ENCODE peak calls at places on chromosomes 13 and 19, in four cellular contexts. J is CD4-positive, alpha-beta T cell; T is gastrocnemius medialis; X is upper lobe of left lung. E is an unnamed sample.

GRCh38 chr19:5436101-5436947 is 18.9 kb upstream of the ZNRF4 start:
- DNase-seq in J (no peak), T (no peak), X (peak), E (no peak)

GRCh38 chr13:45682494-45683008 is 19.6 kb upstream of the CBY2 start:
- DNase-seq in J (no peak), T (no peak), X (no peak), E (no peak)

GRCh38 chr13:44313674-44314073 is 60.0 kb upstream of the SERP2 start:
- DNase-seq in J (no peak), T (no peak), X (no peak), E (no peak)

GRCh38 chr13:78978381-78978998 is 319.5 kb upstream of the OBI1 start:
- DNase-seq in J (no peak), T (no peak), X (no peak), E (no peak)

GRCh38 chr19:57903298-57904174 is 12.9 kb downstream of the ZNF417 start:
- DNase-seq in J (no peak), T (no peak), X (no peak), E (no peak)

GRCh38 chr19:12946092-12946845 is 607 bp downstream of the RAD23A start:
- DNase-seq in J (peak), T (peak), X (peak), E (no peak)

GRCh38 chr13:26707122-26708006 is 53.2 kb downstream of the GPR12 start:
- DNase-seq in J (no peak), T (no peak), X (no peak), E (no peak)

GRCh38 chr19:14677464-14677863 is 2.8 kb upstream of the ADGRE3 start:
- DNase-seq in J (no peak), T (no peak), X (no peak), E (no peak)

GRCh38 chr13:110555601-110556223 is 5.8 kb downstream of the RAB20 start:
- DNase-seq in J (no peak), T (no peak), X (no peak), E (no peak)

GRCh38 chr13:100506154-100506553 is 82.4 kb downstream of the GGACT start:
- DNase-seq in J (no peak), T (no peak), X (no peak), E (no peak)

GRCh38 chr13:31790992-31791391 is 51.7 kb downstream of the RXFP2 start:
- DNase-seq in J (no peak), T (no peak), X (no peak), E (no peak)

GRCh38 chr13:64855506-64855905 is 2374.6 kb downstream of the PCDH9 start:
- DNase-seq in J (no peak), T (no peak), X (no peak), E (no peak)

GRCh38 chr19:40465025-40465780 is at the start of gene BLVRB:
- DNase-seq in J (no peak), T (no peak), X (no peak), E (peak)

GRCh38 chr13:21979156-21979819 is 308.4 kb downstream of the FGF9 start:
- DNase-seq in J (no peak), T (no peak), X (no peak), E (no peak)

GRCh38 chr13:29849731-29850212 is 645 bp downstream of the UBL3 start:
- DNase-seq in J (peak), T (peak), X (peak), E (peak)

GRCh38 chr19:17794731-17795494 is at the start of gene B3GNT3:
- DNase-seq in J (no peak), T (no peak), X (peak), E (no peak)

GRCh38 chr13:77846173-77846572 is 72.5 kb downstream of the EDNRB start:
- DNase-seq in J (no peak), T (no peak), X (no peak), E (no peak)

GRCh38 chr19:35641515-35642151 is at the start of gene ETV2:
- DNase-seq in J (no peak), T (no peak), X (peak), E (peak)

GRCh38 chr13:71787461-71787860 is 79.5 kb downstream of the DACH1 start:
- DNase-seq in J (no peak), T (no peak), X (no peak), E (no peak)

GRCh38 chr19:11539495-11540365 is 1.1 kb downstream of the CNN1 start:
- DNase-seq in J (no peak), T (no peak), X (peak), E (no peak)

GRCh38 chr13:98489446-98490194 is 87.3 kb downstream of the STK24 start:
- DNase-seq in J (no peak), T (no peak), X (no peak), E (no peak)

GRCh38 chr13:61414686-61415664 is 674 bp downstream of the PCDH20 start:
- DNase-seq in J (no peak), T (no peak), X (peak), E (no peak)

GRCh38 chr19:5793188-5793587 is 2.2 kb upstream of the DUS3L start:
- DNase-seq in J (no peak), T (no peak), X (no peak), E (no peak)

GRCh38 chr19:2164020-2164988 is 571 bp downstream of the DOT1L start:
- DNase-seq in J (no peak), T (no peak), X (no peak), E (no peak)

GRCh38 chr13:80551650-80552497 is 210.9 kb upstream of the SPRY2 start:
- DNase-seq in J (no peak), T (no peak), X (no peak), E (no peak)

GRCh38 chr19:57241181-57241580 is 749 bp downstream of the ZNF805 start:
- DNase-seq in J (peak), T (no peak), X (no peak), E (no peak)

GRCh38 chr13:77184455-77184854 is 142.4 kb downstream of the MYCBP2 start:
- DNase-seq in J (no peak), T (no peak), X (no peak), E (no peak)

GRCh38 chr13:49840266-49840665 is 47.8 kb upstream of the KPNA3 start:
- DNase-seq in J (no peak), T (no peak), X (no peak), E (no peak)

GRCh38 chr13:99955747-99956472 is 15.7 kb downstream of the ZIC5 start:
- DNase-seq in J (no peak), T (no peak), X (peak), E (no peak)

GRCh38 chr13:114129649-114130062 is 2.8 kb downstream of the RASA3 start:
- DNase-seq in J (no peak), T (no peak), X (no peak), E (no peak)

GRCh38 chr13:47594833-47595232 is 406.2 kb downstream of the SUCLA2 start:
- DNase-seq in J (no peak), T (no peak), X (no peak), E (no peak)

GRCh38 chr19:46959962-46960556 is 59.6 kb upstream of the NPAS1 start:
- DNase-seq in J (no peak), T (no peak), X (no peak), E (no peak)

GRCh38 chr13:73754727-73755292 is 379.4 kb downstream of the KLF12 start:
- DNase-seq in J (no peak), T (no peak), X (no peak), E (no peak)

GRCh38 chr19:13071444-13072205 is 31.0 kb downstream of the LYL1 start:
- DNase-seq in J (no peak), T (no peak), X (no peak), E (no peak)

GRCh38 chr13:91346848-91347211 is 657 bp upstream of the MIR17HG start:
- DNase-seq in J (peak), T (no peak), X (no peak), E (no peak)

GRCh38 chr19:1113278-1113985 is 9.6 kb downstream of the GPX4 start:
- DNase-seq in J (peak), T (peak), X (peak), E (peak)

GRCh38 chr19:45154064-45154827 is 6.5 kb downstream of the NKPD1 start:
- DNase-seq in J (no peak), T (no peak), X (no peak), E (no peak)
- TF ChIP-seq CTCF in J (no peak), T (no peak), X (no peak), E (no peak)

GRCh38 chr13:39773833-39774232 is 118.4 kb downstream of the COG6 start:
- DNase-seq in J (no peak), T (no peak), X (no peak), E (no peak)

GRCh38 chr13:39776439-39776838 is 121.0 kb downstream of the COG6 start:
- DNase-seq in J (no peak), T (no peak), X (no peak), E (no peak)

GRCh38 chr13:39779337-39780270 is 124.1 kb downstream of the COG6 start:
- DNase-seq in J (peak), T (no peak), X (no peak), E (no peak)

GRCh38 chr13:39777021-39777420 is 121.6 kb downstream of the COG6 start:
- DNase-seq in J (no peak), T (no peak), X (no peak), E (no peak)

DNA sequence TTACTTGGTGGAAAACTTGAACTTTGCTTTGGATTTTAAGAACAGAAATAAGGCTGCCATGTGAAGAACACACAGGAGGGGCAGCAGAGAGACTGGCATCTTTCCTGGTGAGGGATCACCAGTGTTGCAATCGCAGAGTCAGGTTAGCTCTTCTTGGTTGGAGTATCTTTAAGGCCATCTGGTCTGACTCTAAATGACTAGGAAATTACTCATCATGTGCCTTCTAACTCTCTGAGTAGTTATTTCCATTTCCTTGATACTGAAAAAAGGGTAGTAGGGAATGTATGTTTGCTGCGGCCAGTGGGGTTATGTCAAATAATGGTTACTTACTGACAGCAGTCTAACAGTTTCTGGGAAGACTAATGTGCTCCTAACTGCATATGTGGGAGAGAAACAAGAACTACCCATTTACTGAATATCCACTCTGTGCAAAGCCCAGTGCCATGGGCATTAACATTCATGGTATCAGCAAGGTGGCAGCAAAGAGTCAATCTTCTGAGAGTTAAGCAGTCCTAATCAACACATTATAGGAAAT is 122.1 kb downstream of the COG6 start:
- DNase-seq in J (no peak), T (no peak), X (no peak), E (no peak)
- TF ChIP-seq CTCF in J (peak), T (no peak), X (no peak), E (no peak)

GRCh38 chr13:33016414-33017409 is at the start of gene KL:
- DNase-seq in J (no peak), T (no peak), X (peak), E (no peak)
- TF ChIP-seq CTCF in J (no peak), T (no peak), X (no peak), E (no peak)

GRCh38 chr19:54456423-54457373 is 6.9 kb downstream of the LENG9 start:
- DNase-seq in J (no peak), T (no peak), X (peak), E (no peak)

GRCh38 chr19:54458648-54459281 is 4.8 kb downstream of the LENG9 start:
- DNase-seq in J (no peak), T (no peak), X (peak), E (no peak)

GRCh38 chr19:54455786-54456422 is 6.9 kb downstream of the LENG8 start:
- DNase-seq in J (no peak), T (no peak), X (peak), E (no peak)

GRCh38 chr19:54459282-54460229 is 4.0 kb downstream of the LENG9 start:
- DNase-seq in J (no peak), T (no peak), X (peak), E (no peak)

GRCh38 chr19:54457773-54458647 is 5.6 kb downstream of the LENG9 start:
- DNase-seq in J (no peak), T (no peak), X (peak), E (no peak)
- TF ChIP-seq CTCF in J (no peak), T (no peak), X (no peak), E (no peak)

GRCh38 chr19:48739400-48739825 is 997 bp downstream of the RASIP1 start:
- DNase-seq in J (no peak), T (no peak), X (no peak), E (no peak)

GRCh38 chr19:48737360-48737998 is 2.9 kb downstream of the RASIP1 start:
- DNase-seq in J (no peak), T (no peak), X (peak), E (no peak)

GRCh38 chr19:48740705-48741030 is 258 bp upstream of the RASIP1 start:
- DNase-seq in J (no peak), T (no peak), X (no peak), E (no peak)

GRCh38 chr19:48739835-48740704 is at the start of gene RASIP1:
- DNase-seq in J (no peak), T (no peak), X (no peak), E (no peak)

GRCh38 chr19:48738557-48739399 is 1.6 kb downstream of the RASIP1 start:
- DNase-seq in J (peak), T (peak), X (peak), E (peak)
- TF ChIP-seq CTCF in J (no peak), T (peak), X (peak), E (no peak)

DNA sequence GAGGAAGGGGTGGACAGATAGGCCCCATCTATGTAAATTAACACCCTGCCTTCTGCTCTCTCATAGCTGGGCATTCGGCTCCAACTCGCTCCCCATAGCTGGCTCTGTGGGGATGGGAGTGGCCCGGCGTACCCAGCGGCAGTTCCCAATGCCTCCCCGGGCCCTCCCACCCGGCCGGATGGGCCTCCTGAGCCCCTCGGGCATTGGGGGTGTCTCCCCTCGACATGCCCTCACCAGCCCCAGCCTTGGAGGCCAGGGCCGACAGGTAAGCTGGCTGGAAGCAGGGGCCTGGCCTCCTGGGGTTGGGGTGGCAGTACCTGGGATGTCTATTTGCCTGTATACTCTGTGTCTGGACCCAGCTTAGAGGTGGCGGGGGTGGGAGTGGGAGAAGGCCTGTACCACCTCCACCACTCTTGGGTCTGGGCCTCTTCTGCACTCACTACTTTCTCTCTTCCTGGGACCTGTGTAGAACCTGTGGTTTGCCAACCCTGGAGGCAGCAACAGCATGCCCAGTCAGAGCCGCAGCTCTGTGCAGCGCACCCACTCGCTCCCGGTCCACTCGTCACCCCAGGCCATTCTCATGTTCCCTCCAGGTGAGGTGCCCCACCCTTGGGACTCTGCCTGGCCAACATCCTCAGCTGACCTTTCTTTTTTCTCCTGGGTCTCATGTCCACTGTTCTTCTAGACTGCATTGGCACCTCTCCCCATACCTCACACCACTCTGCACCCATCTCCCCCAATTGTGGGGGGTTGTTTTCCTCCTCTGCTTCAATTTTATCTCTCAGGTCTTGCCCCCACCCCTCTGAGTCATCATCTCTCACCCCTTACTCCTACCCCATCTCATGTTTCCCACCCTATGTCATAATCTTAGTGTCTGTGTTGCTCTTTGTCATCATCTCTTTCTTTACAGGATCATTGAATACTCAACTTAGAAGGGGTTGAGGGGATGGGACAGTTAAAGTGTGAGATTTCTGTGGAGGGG is 10.1 kb downstream of the PAF1 start:
- DNase-seq in J (no peak), T (no peak), X (no peak), E (no peak)
- TF ChIP-seq CTCF in J (no peak), T (no peak), X (no peak), E (no peak)